ENCODE peak calls at places on chromosomes 7 and 10, in eight cellular contexts. T is cardiac fibroblast, S is lower lobe of right lung, P is fibroblast of the aortic adventitia, I is astrocyte of the cerebellum, H is transverse colon, K is foreskin fibroblast, G is neural progenitor cell. A is an unnamed sample.

GRCh38 chr7:44244282-44244681 is 43.5 kb downstream of the YKT6 start:
- DNase-seq in S (no peak), I (no peak), H (no peak), K (no peak), P (no peak), G (peak), T (peak), A (peak)

GRCh38 chr10:79147796-79148451 is 79.2 kb downstream of the ZMIZ1 start:
- DNase-seq in I (no peak), K (no peak), S (no peak), H (no peak), G (no peak), P (no peak), T (no peak), A (no peak)

GRCh38 chr10:50293508-50294320 is 42.4 kb upstream of the ASAH2 start:
- DNase-seq in P (no peak), H (peak), T (no peak), K (no peak), I (no peak), G (no peak), S (no peak), A (no peak)

GRCh38 chr10:106355450-106355849 is 809.1 kb downstream of the SORCS1 start:
- DNase-seq in S (no peak), T (no peak), I (no peak), P (peak), H (no peak), G (peak), K (no peak), A (peak)

GRCh38 chr7:33558961-33559710 is 346.2 kb upstream of the BMPER start:
- DNase-seq in G (no peak), T (no peak), H (no peak), P (no peak), K (no peak), S (no peak), I (no peak), A (no peak)

GRCh38 chr7:32453286-32454011 is 36.7 kb downstream of the LSM5 start:
- DNase-seq in I (no peak), T (no peak), G (no peak), S (no peak), H (no peak), K (no peak), P (no peak), A (no peak)

GRCh38 chr7:55774327-55775050 is 88.1 kb downstream of the SEPTIN14 start:
- DNase-seq in K (no peak), H (no peak), S (no peak), G (no peak), I (no peak), T (no peak), P (no peak), A (no peak)

GRCh38 chr7:157439761-157440160 is 103.0 kb downstream of the DNAJB6 start:
- DNase-seq in K (no peak), P (no peak), S (peak), I (no peak), T (no peak), G (no peak), H (no peak), A (no peak)

GRCh38 chr7:118057404-118057803 is 126.6 kb upstream of the LSM8 start:
- DNase-seq in K (no peak), I (no peak), S (no peak), H (no peak), P (no peak), G (no peak), T (no peak), A (no peak)

GRCh38 chr10:77673086-77673485 is 35.5 kb upstream of the KCNMA1 start:
- DNase-seq in I (no peak), H (no peak), G (no peak), S (no peak), K (no peak), T (no peak), P (no peak), A (no peak)

GRCh38 chr7:96786998-96787395 is 77.4 kb upstream of the SEM1 start:
- DNase-seq in I (no peak), T (no peak), G (peak), H (no peak), P (no peak), S (no peak), K (no peak), A (no peak)

GRCh38 chr7:158976468-158976848 is 120.1 kb downstream of the DYNC2I1 start:
- DNase-seq in I (no peak), K (peak), T (peak), S (no peak), G (peak), P (peak), H (no peak), A (no peak)

GRCh38 chr10:19917756-19918478 is 101.7 kb downstream of the PLXDC2 start:
- DNase-seq in I (no peak), G (no peak), K (no peak), P (no peak), T (no peak), H (no peak), S (no peak), A (no peak)

GRCh38 chr10:36178616-36179015 is 536.5 kb upstream of the FZD8 start:
- DNase-seq in P (no peak), I (no peak), S (no peak), T (no peak), H (no peak), K (no peak), G (no peak), A (no peak)

GRCh38 chr7:6254891-6255290 is 17.5 kb downstream of the CYTH3 start:
- DNase-seq in K (no peak), H (no peak), S (no peak), G (no peak), T (no peak), I (no peak), P (peak), A (peak)

GRCh38 chr7:35253680-35254495 is at the start of gene TBX20:
- DNase-seq in K (peak), P (peak), S (peak), T (peak), H (peak), G (peak), I (no peak), A (peak)

GRCh38 chr7:139913555-139914135 is 84.6 kb downstream of the TBXAS1 start:
- DNase-seq in I (no peak), H (no peak), S (no peak), P (no peak), G (no peak), T (no peak), K (no peak), A (no peak)

GRCh38 chr10:26372513-26373354 is 65.4 kb upstream of the APBB1IP start:
- DNase-seq in P (no peak), G (no peak), K (no peak), H (no peak), T (no peak), I (no peak), S (no peak), A (no peak)

GRCh38 chr10:107969936-107970335 is 805.4 kb upstream of the SORCS1 start:
- DNase-seq in I (no peak), H (no peak), K (no peak), P (no peak), T (no peak), S (no peak), G (no peak), A (no peak)

GRCh38 chr7:26187380-26188290 is 12.9 kb downstream of the HNRNPA2B1 start:
- DNase-seq in G (no peak), I (no peak), K (no peak), P (no peak), H (no peak), T (no peak), S (no peak), A (no peak)

GRCh38 chr10:77004917-77005564 is 632.6 kb downstream of the KCNMA1 start:
- DNase-seq in K (peak), P (peak), I (peak), S (no peak), T (peak), G (peak), H (no peak), A (peak)

GRCh38 chr10:124574456-124575070 is 112.9 kb downstream of the LHPP start:
- DNase-seq in K (no peak), P (no peak), T (no peak), I (no peak), S (peak), H (no peak), G (no peak), A (no peak)

GRCh38 chr7:116150588-116150987 is 59.8 kb upstream of the TES start:
- DNase-seq in S (no peak), P (no peak), T (no peak), K (no peak), I (no peak), G (no peak), H (no peak), A (no peak)

GRCh38 chr7:127997226-127997922 is 33.9 kb downstream of the LRRC4 start:
- DNase-seq in S (no peak), H (no peak), K (no peak), T (peak), G (peak), P (no peak), I (no peak), A (peak)

GRCh38 chr10:86340991-86341260 is 25.7 kb downstream of the GRID1 start:
- DNase-seq in S (no peak), P (no peak), G (peak), K (no peak), I (no peak), T (no peak), H (no peak), A (no peak)

GRCh38 chr7:79489371-79489770 is 35.9 kb upstream of the MAGI2 start:
- DNase-seq in P (no peak), K (no peak), G (no peak), S (no peak), T (no peak), I (no peak), H (no peak), A (no peak)

GRCh38 chr10:96814264-96814663 is 17.8 kb upstream of the LCOR start:
- DNase-seq in S (no peak), H (no peak), I (peak), T (peak), K (peak), G (no peak), P (peak), A (peak)

GRCh38 chr10:1255166-1255565 is 199.0 kb downstream of the WDR37 start:
- DNase-seq in K (no peak), G (no peak), P (no peak), S (no peak), H (no peak), T (no peak), I (no peak), A (no peak)

GRCh38 chr10:99619090-99619800 is 994 bp downstream of the SLC25A28 start:
- DNase-seq in T (no peak), G (peak), I (no peak), S (no peak), H (no peak), K (no peak), P (peak), A (peak)

GRCh38 chr7:158955146-158955870 is 99.0 kb downstream of the DYNC2I1 start:
- DNase-seq in I (no peak), S (no peak), G (no peak), P (no peak), H (no peak), T (no peak), K (no peak), A (no peak)

GRCh38 chr10:62244785-62245595 is 23.7 kb downstream of the RTKN2 start:
- DNase-seq in H (peak), G (peak), P (peak), S (no peak), K (peak), I (peak), T (peak), A (peak)

DNA sequence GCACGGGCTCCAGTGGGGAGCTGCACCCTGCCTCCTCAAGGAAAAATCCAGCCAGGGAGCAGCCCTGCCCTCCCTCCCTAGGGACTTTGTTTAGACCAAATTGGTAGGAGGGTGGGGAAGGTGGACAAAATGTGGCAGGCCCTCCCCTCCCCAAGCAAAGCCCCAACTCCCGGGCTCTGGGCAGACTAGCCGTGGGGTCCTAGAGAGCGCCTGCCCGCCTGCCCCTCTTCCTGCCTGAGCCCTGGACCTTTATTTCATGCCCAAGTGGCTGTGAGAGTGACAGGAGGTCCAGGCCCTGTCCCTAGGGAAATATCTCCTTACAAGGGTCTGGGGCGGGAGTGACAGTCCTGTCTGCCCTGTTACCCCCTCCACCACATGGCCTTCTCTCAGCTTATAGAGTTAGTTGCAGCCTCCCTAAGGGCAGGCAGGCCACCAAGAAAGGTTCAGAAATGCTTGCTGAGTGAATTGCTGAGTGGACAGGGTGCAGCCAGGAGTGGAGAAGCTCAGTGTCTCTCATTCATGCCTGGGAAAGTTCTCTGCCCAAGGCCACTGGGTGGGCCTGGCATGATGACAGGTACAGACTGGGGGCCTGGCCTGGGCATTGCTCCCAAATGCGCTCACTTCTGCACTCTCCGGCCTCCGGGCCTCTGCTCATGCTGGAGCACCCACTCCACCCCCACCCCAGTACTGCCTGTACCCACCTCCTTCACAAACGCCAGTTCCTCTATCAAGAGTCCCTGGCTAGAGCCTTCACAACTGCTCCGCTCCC is 25.2 kb downstream of the DNAJB12 start:
- DNase-seq in I (no peak), G (peak), T (no peak), H (no peak), P (no peak), K (no peak), S (peak), A (no peak)
- H3K4me3 ChIP-seq in I (no peak), G (no peak), T (no peak), H (no peak), P (no peak), K (no peak), S (no peak), A (no peak)

GRCh38 chr10:93071674-93072224 is 1.9 kb upstream of the CYP26A1 start:
- DNase-seq in G (peak), H (peak), S (peak), I (no peak), P (no peak), T (no peak), K (no peak), A (no peak)

GRCh38 chr10:93074137-93074596 is 474 bp downstream of the CYP26A1 start:
- DNase-seq in T (no peak), S (no peak), G (peak), I (no peak), H (no peak), K (no peak), P (no peak), A (no peak)

GRCh38 chr10:93073539-93074136 is at the start of gene CYP26A1:
- DNase-seq in P (no peak), S (no peak), G (peak), H (no peak), T (no peak), I (no peak), K (no peak), A (no peak)

GRCh38 chr10:93072225-93072712 is 1.4 kb upstream of the CYP26A1 start:
- DNase-seq in G (no peak), I (no peak), P (no peak), H (no peak), T (no peak), S (no peak), K (no peak), A (no peak)

GRCh38 chr10:93072713-93073538 is 767 bp upstream of the CYP26A1 start:
- DNase-seq in G (peak), P (no peak), H (no peak), S (no peak), T (no peak), I (no peak), K (no peak), A (no peak)
- H3K4me3 ChIP-seq in G (peak), P (no peak), H (no peak), S (peak), T (no peak), I (peak), K (peak), A (no peak)

DNA sequence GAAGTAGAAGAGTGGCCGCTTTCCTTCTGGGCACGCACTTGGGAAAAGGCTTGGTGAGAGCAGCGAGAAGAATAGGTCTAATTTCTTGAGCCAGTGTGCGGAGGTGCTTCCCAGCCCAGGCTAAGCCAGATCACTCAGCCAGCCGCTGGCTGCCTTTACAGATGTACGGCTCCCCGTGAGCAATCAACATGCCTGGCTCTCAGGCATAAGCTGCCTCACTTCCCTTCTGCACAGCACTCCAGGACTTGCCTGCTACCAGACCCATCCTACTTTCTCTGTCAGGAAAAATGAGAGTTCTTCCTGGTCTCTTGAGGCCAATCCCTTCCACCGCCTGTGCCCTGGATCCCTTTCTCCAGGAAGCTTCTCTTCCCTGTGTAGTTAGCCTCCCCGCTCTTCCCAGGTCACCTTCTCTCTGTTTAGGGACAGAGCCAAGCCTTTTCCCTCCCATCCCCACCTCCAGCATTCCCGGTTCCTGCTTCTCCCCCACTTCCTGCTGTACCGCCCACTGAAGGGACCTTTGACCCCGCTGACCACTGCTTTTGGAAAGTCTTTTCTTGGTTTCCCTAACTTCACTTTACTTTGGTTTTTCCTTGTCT is 1.1 kb upstream of the ACTR3C start:
- DNase-seq in I (no peak), P (no peak), S (no peak), H (no peak), K (no peak), T (peak), G (no peak), A (no peak)
- H3K4me3 ChIP-seq in I (no peak), P (no peak), S (peak), H (no peak), K (no peak), T (no peak), G (peak), A (no peak)

DNA sequence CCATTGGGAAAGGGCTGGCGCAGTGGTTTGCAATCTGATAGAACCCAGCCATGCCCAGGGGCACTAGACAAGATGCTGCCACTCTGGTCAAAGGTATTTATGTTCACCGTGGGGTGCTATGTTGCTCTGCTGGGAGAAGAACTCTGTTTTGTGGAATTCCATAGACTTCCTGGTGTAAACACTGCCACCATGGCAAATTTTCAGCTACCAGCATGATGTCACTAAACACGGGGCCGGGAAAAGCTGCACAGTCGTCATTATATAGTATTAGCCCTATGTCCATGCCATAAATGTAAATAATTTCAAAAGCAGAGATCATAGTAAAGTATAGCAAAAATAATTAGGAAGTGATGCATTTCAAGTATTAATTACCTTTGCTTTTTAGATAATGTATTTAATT is 500.6 kb downstream of the PARD3 start:
- DNase-seq in P (no peak), I (no peak), H (no peak), K (no peak), T (no peak), S (no peak), G (no peak), A (no peak)
- H3K4me3 ChIP-seq in P (no peak), I (no peak), H (no peak), K (no peak), T (no peak), S (no peak), G (no peak), A (no peak)

A was measured in adipocyte.